ENCODE peak calls at places on chromosome X, in four cellular contexts. One of them, this sample, is unnamed.

GRCh38 chrX:46263494-46263893 is 281.7 kb downstream of the ZNF674 start:
- DNase-seq in K562: no peak
- DNase-seq in HepG2: no peak
- DNase-seq in WTC11: no peak
- DNase-seq in this sample: no peak

GRCh38 chrX:153775293-153775595 is 5.6 kb upstream of the SRPK3 start:
- DNase-seq in K562: no peak
- DNase-seq in WTC11: no peak
- DNase-seq in HepG2: no peak
- DNase-seq in this sample: no peak

GRCh38 chrX:110803506-110803905 is 7.9 kb upstream of the CHRDL1 start:
- DNase-seq in WTC11: no peak
- DNase-seq in HepG2: no peak
- DNase-seq in K562: no peak
- DNase-seq in this sample: no peak

GRCh38 chrX:150476183-150476699 is 92.2 kb upstream of the MTM1 start:
- DNase-seq in WTC11: no peak
- DNase-seq in HepG2: no peak
- DNase-seq in K562: no peak
- DNase-seq in this sample: no peak

GRCh38 chrX:74383611-74384010 is 37.7 kb upstream of the SLC16A2 start:
- DNase-seq in WTC11: peak; percentile 32
- DNase-seq in K562: no peak
- DNase-seq in HepG2: peak; percentile 13
- DNase-seq in this sample: no peak

GRCh38 chrX:130975947-130976346 is 72.9 kb upstream of the ENOX2 start:
- DNase-seq in K562: peak; percentile 37
- DNase-seq in WTC11: peak; percentile 27
- DNase-seq in HepG2: peak; percentile 24
- DNase-seq in this sample: no peak

GRCh38 chrX:3175659-3176438 is 134.6 kb downstream of the ARSF start:
- DNase-seq in K562: no peak
- DNase-seq in HepG2: no peak
- DNase-seq in WTC11: no peak
- DNase-seq in this sample: no peak

GRCh38 chrX:153866302-153867019 is 19.5 kb downstream of the L1CAM start:
- DNase-seq in HepG2: no peak
- DNase-seq in WTC11: no peak
- DNase-seq in K562: no peak
- DNase-seq in this sample: no peak

GRCh38 chrX:131277543-131278115 is 11.5 kb downstream of the IGSF1 start:
- DNase-seq in K562: no peak
- DNase-seq in HepG2: no peak
- DNase-seq in WTC11: no peak
- DNase-seq in this sample: no peak

GRCh38 chrX:38285649-38286048 is 41.7 kb downstream of the RPGR start:
- DNase-seq in HepG2: no peak
- DNase-seq in K562: no peak
- DNase-seq in WTC11: no peak
- DNase-seq in this sample: no peak

GRCh38 chrX:42771836-42772335 is 6.1 kb downstream of the PPP1R2C start:
- DNase-seq in HepG2: no peak
- DNase-seq in WTC11: no peak
- DNase-seq in K562: no peak
- DNase-seq in this sample: no peak

GRCh38 chrX:30957753-30958152 is 68.7 kb upstream of the TAB3 start:
- DNase-seq in K562: no peak
- DNase-seq in HepG2: peak; percentile 20
- DNase-seq in WTC11: no peak
- DNase-seq in this sample: no peak

GRCh38 chrX:31302573-31303075 is 230.8 kb upstream of the FTHL17 start:
- DNase-seq in WTC11: no peak
- DNase-seq in HepG2: no peak
- DNase-seq in K562: no peak
- DNase-seq in this sample: no peak

GRCh38 chrX:41236629-41237028 is 97.3 kb upstream of the DDX3X start:
- DNase-seq in HepG2: no peak
- DNase-seq in WTC11: no peak
- DNase-seq in K562: no peak
- DNase-seq in this sample: peak; percentile 64

GRCh38 chrX:38803609-38804480 is 2.6 kb downstream of the MID1IP1 start:
- DNase-seq in HepG2: peak; percentile 72
- DNase-seq in WTC11: peak; percentile 88
- DNase-seq in K562: peak; percentile 75
- DNase-seq in this sample: no peak

GRCh38 chrX:15451913-15452312 is 41.2 kb downstream of the PIR start:
- DNase-seq in K562: no peak
- DNase-seq in WTC11: no peak
- DNase-seq in HepG2: no peak
- DNase-seq in this sample: no peak

GRCh38 chrX:45771114-45771513 is 570.4 kb upstream of the DIPK2B start:
- DNase-seq in K562: peak; percentile 6
- DNase-seq in WTC11: no peak
- DNase-seq in HepG2: peak; percentile 51
- DNase-seq in this sample: no peak

GRCh38 chrX:115609621-115610020 is 48.6 kb downstream of the PLS3 start:
- DNase-seq in K562: no peak
- DNase-seq in WTC11: no peak
- DNase-seq in HepG2: no peak
- DNase-seq in this sample: no peak

GRCh38 chrX:4710618-4711433 is 997.4 kb upstream of the PRKX start:
- DNase-seq in HepG2: peak; percentile 23
- DNase-seq in K562: no peak
- DNase-seq in WTC11: no peak
- DNase-seq in this sample: peak; percentile 16

GRCh38 chrX:118976599-118977340 is 2.4 kb downstream of the LONRF3 start:
- DNase-seq in HepG2: no peak
- DNase-seq in WTC11: no peak
- DNase-seq in K562: peak; percentile 45
- DNase-seq in this sample: no peak

GRCh38 chrX:118973389-118974087 is 880 bp upstream of the LONRF3 start:
- DNase-seq in WTC11: no peak
- DNase-seq in K562: no peak
- DNase-seq in HepG2: no peak
- DNase-seq in this sample: no peak

GRCh38 chrX:118975831-118976598 is 1.6 kb downstream of the LONRF3 start:
- DNase-seq in HepG2: peak; percentile 69
- DNase-seq in WTC11: peak; percentile 24
- DNase-seq in K562: peak; percentile 62
- DNase-seq in this sample: no peak

GRCh38 chrX:118974088-118974907 is at the start of gene LONRF3:
- DNase-seq in HepG2: peak; percentile 58
- DNase-seq in K562: peak; percentile 37
- DNase-seq in WTC11: no peak
- DNase-seq in this sample: no peak

GRCh38 chrX:118974908-118975671 is 672 bp downstream of the LONRF3 start:
- DNase-seq in WTC11: peak; percentile 36
- DNase-seq in HepG2: peak; percentile 27
- DNase-seq in K562: peak; percentile 41
- DNase-seq in this sample: no peak
- TF ChIP-seq NR2C2 in WTC11: peak; percentile 23
- TF ChIP-seq NR2C2 in HepG2: no peak
- TF ChIP-seq NR2C2 in K562: no peak
- TF ChIP-seq NR2C2 in this sample: no peak

GRCh38 chrX:121831601-121832000 is 784.2 kb downstream of the GLUD2 start:
- DNase-seq in K562: no peak
- DNase-seq in WTC11: no peak
- DNase-seq in HepG2: no peak
- DNase-seq in this sample: no peak

GRCh38 chrX:121836000-121836399 is 788.6 kb downstream of the GLUD2 start:
- DNase-seq in K562: no peak
- DNase-seq in WTC11: no peak
- DNase-seq in HepG2: peak; percentile 0
- DNase-seq in this sample: no peak

DNA sequence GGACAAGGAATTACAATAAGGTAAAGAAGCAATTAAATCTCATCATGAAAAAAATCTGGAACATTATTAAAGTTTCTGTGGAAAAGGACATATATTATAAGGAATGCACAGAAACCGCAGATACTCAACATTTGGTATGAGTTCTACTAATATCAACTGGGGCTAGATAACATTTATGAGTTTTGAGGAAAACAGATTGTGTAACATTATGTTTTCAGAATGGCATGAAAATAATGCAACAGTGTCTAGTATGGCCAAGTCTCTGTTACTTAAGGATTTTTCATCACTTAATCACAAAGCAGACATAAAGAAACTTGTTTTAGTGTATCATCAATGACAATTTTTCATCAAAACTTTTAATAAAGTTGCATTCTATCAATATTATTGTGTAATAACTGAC is 785.0 kb downstream of the GLUD2 start:
- DNase-seq in K562: no peak
- DNase-seq in HepG2: no peak
- DNase-seq in WTC11: no peak
- DNase-seq in this sample: no peak
- TF ChIP-seq NR2C2 in K562: no peak
- TF ChIP-seq NR2C2 in HepG2: no peak
- TF ChIP-seq NR2C2 in WTC11: no peak
- TF ChIP-seq NR2C2 in this sample: no peak

GRCh38 chrX:102339312-102340298 is 92.6 kb downstream of the NXF2 start:
- DNase-seq in K562: no peak
- DNase-seq in HepG2: no peak
- DNase-seq in WTC11: peak; percentile 10
- DNase-seq in this sample: no peak
- TF ChIP-seq NR2C2 in K562: no peak
- TF ChIP-seq NR2C2 in HepG2: no peak
- TF ChIP-seq NR2C2 in WTC11: no peak
- TF ChIP-seq NR2C2 in this sample: no peak

GRCh38 chrX:19964017-19964710 is 26.7 kb downstream of the BCLAF3 start:
- DNase-seq in K562: no peak
- DNase-seq in HepG2: no peak
- DNase-seq in WTC11: no peak
- DNase-seq in this sample: no peak
- TF ChIP-seq NR2C2 in K562: no peak
- TF ChIP-seq NR2C2 in HepG2: no peak
- TF ChIP-seq NR2C2 in WTC11: no peak
- TF ChIP-seq NR2C2 in this sample: no peak

GRCh38 chrX:100410083-100410590 is at the start of gene PCDH19:
- DNase-seq in HepG2: no peak
- DNase-seq in WTC11: peak; percentile 71
- DNase-seq in K562: no peak
- DNase-seq in this sample: no peak
- TF ChIP-seq NR2C2 in HepG2: no peak
- TF ChIP-seq NR2C2 in WTC11: no peak
- TF ChIP-seq NR2C2 in K562: no peak
- TF ChIP-seq NR2C2 in this sample: no peak